ENCODE peak calls at places on chromosomes 1 and 21, in ten cellular contexts. One of them, this sample, is unnamed.

GRCh38 chr1:162235261-162235780 is 141.3 kb downstream of the SPATA46 start:
- DNase-seq in GM12878: no peak
- DNase-seq in keratinocyte: no peak
- DNase-seq in GM12865: no peak
- DNase-seq in pancreas: no peak
- DNase-seq in H1: no peak
- DNase-seq in GM13976: no peak
- DNase-seq in CD4-positive, alpha-beta T cell: no peak
- DNase-seq in AG10803: peak
- DNase-seq in endothelial cell: no peak
- DNase-seq in this sample: peak

GRCh38 chr1:197924516-197925123 is 7.4 kb downstream of the LHX9 start:
- DNase-seq in keratinocyte: peak
- DNase-seq in CD4-positive, alpha-beta T cell: no peak
- DNase-seq in endothelial cell: peak
- DNase-seq in GM13976: peak
- DNase-seq in pancreas: no peak
- DNase-seq in GM12878: no peak
- DNase-seq in H1: no peak
- DNase-seq in GM12865: peak
- DNase-seq in AG10803: peak
- DNase-seq in this sample: peak

GRCh38 chr21:33747420-33747819 is 105.1 kb downstream of the ITSN1 start:
- DNase-seq in keratinocyte: no peak
- DNase-seq in GM13976: no peak
- DNase-seq in CD4-positive, alpha-beta T cell: no peak
- DNase-seq in H1: no peak
- DNase-seq in pancreas: no peak
- DNase-seq in GM12865: no peak
- DNase-seq in endothelial cell: no peak
- DNase-seq in GM12878: no peak
- DNase-seq in AG10803: no peak
- DNase-seq in this sample: no peak

GRCh38 chr1:236608930-236609726 is 4.8 kb upstream of the HEATR1 start:
- DNase-seq in endothelial cell: peak
- DNase-seq in H1: no peak
- DNase-seq in pancreas: peak
- DNase-seq in keratinocyte: no peak
- DNase-seq in AG10803: peak
- DNase-seq in GM12878: no peak
- DNase-seq in CD4-positive, alpha-beta T cell: no peak
- DNase-seq in GM13976: peak
- DNase-seq in GM12865: peak
- DNase-seq in this sample: peak

GRCh38 chr1:14095001-14095400 is 395.0 kb downstream of the PRDM2 start:
- DNase-seq in GM13976: peak
- DNase-seq in endothelial cell: no peak
- DNase-seq in pancreas: no peak
- DNase-seq in CD4-positive, alpha-beta T cell: no peak
- DNase-seq in H1: no peak
- DNase-seq in AG10803: peak
- DNase-seq in keratinocyte: no peak
- DNase-seq in GM12878: no peak
- DNase-seq in GM12865: peak
- DNase-seq in this sample: no peak

GRCh38 chr1:204396015-204396583 is 15.5 kb downstream of the PPP1R15B start:
- DNase-seq in GM13976: no peak
- DNase-seq in GM12878: no peak
- DNase-seq in keratinocyte: no peak
- DNase-seq in pancreas: no peak
- DNase-seq in GM12865: no peak
- DNase-seq in CD4-positive, alpha-beta T cell: no peak
- DNase-seq in AG10803: no peak
- DNase-seq in endothelial cell: no peak
- DNase-seq in H1: no peak
- DNase-seq in this sample: no peak

GRCh38 chr1:7526196-7526866 is 244.8 kb upstream of the VAMP3 start:
- DNase-seq in pancreas: no peak
- DNase-seq in GM12878: no peak
- DNase-seq in GM12865: no peak
- DNase-seq in CD4-positive, alpha-beta T cell: no peak
- DNase-seq in keratinocyte: peak
- DNase-seq in GM13976: no peak
- DNase-seq in endothelial cell: no peak
- DNase-seq in AG10803: no peak
- DNase-seq in H1: no peak
- DNase-seq in this sample: peak

GRCh38 chr1:44067258-44068250 is 36.3 kb upstream of the SLC6A9 start:
- DNase-seq in endothelial cell: no peak
- DNase-seq in keratinocyte: no peak
- DNase-seq in GM12865: peak
- DNase-seq in pancreas: no peak
- DNase-seq in H1: no peak
- DNase-seq in GM13976: peak
- DNase-seq in CD4-positive, alpha-beta T cell: no peak
- DNase-seq in GM12878: peak
- DNase-seq in AG10803: no peak
- DNase-seq in this sample: no peak

GRCh38 chr1:1426496-1426960 is 5.5 kb upstream of the ANKRD65 start:
- DNase-seq in GM13976: peak
- DNase-seq in GM12878: no peak
- DNase-seq in keratinocyte: no peak
- DNase-seq in endothelial cell: no peak
- DNase-seq in AG10803: no peak
- DNase-seq in GM12865: no peak
- DNase-seq in H1: no peak
- DNase-seq in CD4-positive, alpha-beta T cell: no peak
- DNase-seq in pancreas: no peak
- DNase-seq in this sample: no peak

GRCh38 chr1:214044438-214045214 is 56.9 kb downstream of the PROX1 start:
- DNase-seq in pancreas: no peak
- DNase-seq in GM12865: no peak
- DNase-seq in GM13976: no peak
- DNase-seq in CD4-positive, alpha-beta T cell: no peak
- DNase-seq in H1: no peak
- DNase-seq in GM12878: no peak
- DNase-seq in endothelial cell: no peak
- DNase-seq in AG10803: no peak
- DNase-seq in keratinocyte: no peak
- DNase-seq in this sample: no peak

GRCh38 chr1:63316540-63316939 is 5.8 kb upstream of the FOXD3 start:
- DNase-seq in AG10803: no peak
- DNase-seq in endothelial cell: no peak
- DNase-seq in keratinocyte: no peak
- DNase-seq in GM12878: no peak
- DNase-seq in H1: no peak
- DNase-seq in GM13976: no peak
- DNase-seq in GM12865: no peak
- DNase-seq in CD4-positive, alpha-beta T cell: no peak
- DNase-seq in pancreas: no peak
- DNase-seq in this sample: no peak

GRCh38 chr1:20426923-20427322 is 59.1 kb downstream of the CAMK2N1 start:
- DNase-seq in H1: no peak
- DNase-seq in endothelial cell: no peak
- DNase-seq in keratinocyte: peak
- DNase-seq in CD4-positive, alpha-beta T cell: no peak
- DNase-seq in GM13976: no peak
- DNase-seq in pancreas: no peak
- DNase-seq in GM12865: peak
- DNase-seq in AG10803: peak
- DNase-seq in GM12878: no peak
- DNase-seq in this sample: peak

GRCh38 chr1:181319903-181320302 is 163.4 kb upstream of the CACNA1E start:
- DNase-seq in GM13976: no peak
- DNase-seq in GM12865: no peak
- DNase-seq in H1: no peak
- DNase-seq in pancreas: no peak
- DNase-seq in AG10803: no peak
- DNase-seq in GM12878: no peak
- DNase-seq in keratinocyte: no peak
- DNase-seq in CD4-positive, alpha-beta T cell: no peak
- DNase-seq in endothelial cell: no peak
- DNase-seq in this sample: no peak

GRCh38 chr1:159830737-159831136 is 4.1 kb downstream of the SLAMF8 start:
- DNase-seq in AG10803: no peak
- DNase-seq in GM13976: no peak
- DNase-seq in CD4-positive, alpha-beta T cell: no peak
- DNase-seq in H1: no peak
- DNase-seq in keratinocyte: no peak
- DNase-seq in endothelial cell: no peak
- DNase-seq in pancreas: no peak
- DNase-seq in GM12865: no peak
- DNase-seq in GM12878: no peak
- DNase-seq in this sample: no peak

GRCh38 chr1:52190500-52191252 is 48.8 kb downstream of the ZFYVE9 start:
- DNase-seq in H1: no peak
- DNase-seq in GM12865: peak
- DNase-seq in AG10803: no peak
- DNase-seq in pancreas: no peak
- DNase-seq in GM13976: no peak
- DNase-seq in endothelial cell: no peak
- DNase-seq in GM12878: no peak
- DNase-seq in CD4-positive, alpha-beta T cell: no peak
- DNase-seq in keratinocyte: no peak
- DNase-seq in this sample: no peak
- TF ChIP-seq CTCF in H1: peak
- TF ChIP-seq CTCF in GM12865: no peak
- TF ChIP-seq CTCF in AG10803: no peak
- TF ChIP-seq CTCF in pancreas: no peak
- TF ChIP-seq CTCF in GM13976: no peak
- TF ChIP-seq CTCF in endothelial cell: no peak
- TF ChIP-seq CTCF in GM12878: no peak
- TF ChIP-seq CTCF in CD4-positive, alpha-beta T cell: no peak
- TF ChIP-seq CTCF in keratinocyte: no peak
- TF ChIP-seq CTCF in this sample: no peak

GRCh38 chr21:24025101-24025500 is 1582.2 kb downstream of the MRPL39 start:
- DNase-seq in GM12865: no peak
- DNase-seq in GM13976: no peak
- DNase-seq in keratinocyte: no peak
- DNase-seq in GM12878: no peak
- DNase-seq in AG10803: no peak
- DNase-seq in CD4-positive, alpha-beta T cell: no peak
- DNase-seq in H1: no peak
- DNase-seq in endothelial cell: no peak
- DNase-seq in pancreas: no peak
- DNase-seq in this sample: no peak
- TF ChIP-seq CTCF in GM12865: no peak
- TF ChIP-seq CTCF in GM13976: no peak
- TF ChIP-seq CTCF in keratinocyte: no peak
- TF ChIP-seq CTCF in GM12878: no peak
- TF ChIP-seq CTCF in AG10803: no peak
- TF ChIP-seq CTCF in CD4-positive, alpha-beta T cell: no peak
- TF ChIP-seq CTCF in H1: no peak
- TF ChIP-seq CTCF in endothelial cell: no peak
- TF ChIP-seq CTCF in pancreas: no peak
- TF ChIP-seq CTCF in this sample: no peak

DNA sequence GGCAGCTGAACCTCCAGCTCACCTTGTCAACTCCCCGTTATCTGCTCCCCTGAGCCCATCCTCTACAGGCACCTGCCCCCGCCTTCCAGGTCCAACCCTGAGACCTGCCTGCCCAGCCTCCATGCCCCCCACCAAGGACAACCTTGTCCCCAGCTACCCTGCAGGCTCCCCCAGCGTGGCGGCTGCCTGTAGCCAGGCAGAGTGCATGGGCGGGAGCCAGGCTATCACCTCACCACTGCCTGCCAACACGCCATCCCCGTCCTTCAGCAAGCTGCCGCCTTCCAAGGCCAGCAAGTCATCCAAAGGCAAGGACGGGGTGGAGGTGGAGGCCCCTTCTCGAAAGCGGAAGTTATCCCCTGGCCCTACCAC is 3.0 kb upstream of the CYB561D1 start:
- DNase-seq in GM12865: no peak
- DNase-seq in CD4-positive, alpha-beta T cell: no peak
- DNase-seq in H1: no peak
- DNase-seq in GM12878: no peak
- DNase-seq in keratinocyte: no peak
- DNase-seq in endothelial cell: no peak
- DNase-seq in pancreas: no peak
- DNase-seq in GM13976: no peak
- DNase-seq in AG10803: no peak
- DNase-seq in this sample: no peak
- TF ChIP-seq CTCF in GM12865: no peak
- TF ChIP-seq CTCF in CD4-positive, alpha-beta T cell: peak
- TF ChIP-seq CTCF in H1: no peak
- TF ChIP-seq CTCF in GM12878: no peak
- TF ChIP-seq CTCF in keratinocyte: no peak
- TF ChIP-seq CTCF in endothelial cell: no peak
- TF ChIP-seq CTCF in pancreas: no peak
- TF ChIP-seq CTCF in GM13976: no peak
- TF ChIP-seq CTCF in AG10803: no peak
- TF ChIP-seq CTCF in this sample: no peak

DNA sequence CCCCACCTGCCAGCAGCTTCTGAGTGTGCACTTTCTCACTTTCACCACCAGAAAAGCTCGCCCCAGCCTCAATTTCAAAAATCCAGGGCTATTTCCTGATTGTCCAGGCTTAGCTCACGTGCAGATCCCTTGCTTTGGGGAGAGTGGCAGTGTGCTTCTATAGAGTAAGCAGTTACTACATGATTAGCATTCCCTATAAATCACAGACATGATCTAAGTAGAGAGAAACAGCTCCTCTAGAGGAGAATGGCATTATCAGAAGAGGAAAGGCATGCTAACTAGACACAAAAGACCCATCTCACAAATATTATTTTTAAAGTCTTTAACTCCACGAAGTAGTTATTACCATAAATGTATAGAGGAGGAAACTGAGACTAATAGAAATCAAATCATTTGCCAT is 455.9 kb upstream of the PKN2 start:
- DNase-seq in GM12865: no peak
- DNase-seq in pancreas: no peak
- DNase-seq in GM13976: no peak
- DNase-seq in CD4-positive, alpha-beta T cell: no peak
- DNase-seq in GM12878: no peak
- DNase-seq in keratinocyte: no peak
- DNase-seq in H1: no peak
- DNase-seq in endothelial cell: no peak
- DNase-seq in AG10803: no peak
- DNase-seq in this sample: no peak
- TF ChIP-seq CTCF in GM12865: no peak
- TF ChIP-seq CTCF in pancreas: no peak
- TF ChIP-seq CTCF in GM13976: no peak
- TF ChIP-seq CTCF in CD4-positive, alpha-beta T cell: no peak
- TF ChIP-seq CTCF in GM12878: no peak
- TF ChIP-seq CTCF in keratinocyte: peak
- TF ChIP-seq CTCF in H1: peak
- TF ChIP-seq CTCF in endothelial cell: no peak
- TF ChIP-seq CTCF in AG10803: peak
- TF ChIP-seq CTCF in this sample: no peak